ENCODE peak calls at places on chromosome 6, in five cellular contexts. One of them, this sample, is unnamed.
A peak's percentile ranks its signal among the peaks of the same experiment; 100 is the strongest.

GRCh38 chr6:33992191-33992590 is 153.7 kb downstream of the GRM4 start:
- DNase-seq in GM06990: no peak
- DNase-seq in CD4-positive, alpha-beta T cell: no peak
- DNase-seq in endothelial cell of umbilical vein: no peak
- DNase-seq in amygdala: no peak
- DNase-seq in this sample: no peak

GRCh38 chr6:17088091-17088611 is 13.7 kb upstream of the STMND1 start:
- DNase-seq in endothelial cell of umbilical vein: no peak
- DNase-seq in CD4-positive, alpha-beta T cell: no peak
- DNase-seq in GM06990: no peak
- DNase-seq in amygdala: no peak
- DNase-seq in this sample: no peak

GRCh38 chr6:34663887-34664269 is 32.7 kb downstream of the ILRUN start:
- DNase-seq in CD4-positive, alpha-beta T cell: no peak
- DNase-seq in endothelial cell of umbilical vein: no peak
- DNase-seq in GM06990: no peak
- DNase-seq in amygdala: no peak
- DNase-seq in this sample: no peak

GRCh38 chr6:33692078-33692759 is 19.3 kb downstream of the UQCC2 start:
- DNase-seq in amygdala: no peak
- DNase-seq in CD4-positive, alpha-beta T cell: no peak
- DNase-seq in endothelial cell of umbilical vein: no peak
- DNase-seq in GM06990: no peak
- DNase-seq in this sample: no peak

GRCh38 chr6:17705778-17706579 is 746 bp downstream of the NUP153 start:
- DNase-seq in amygdala: peak; percentile 10
- DNase-seq in GM06990: peak; percentile 91
- DNase-seq in endothelial cell of umbilical vein: peak; percentile 70
- DNase-seq in CD4-positive, alpha-beta T cell: peak; percentile 79
- DNase-seq in this sample: peak; percentile 70

GRCh38 chr6:108497883-108498282 is 62.8 kb upstream of the FOXO3 start:
- DNase-seq in endothelial cell of umbilical vein: peak; percentile 59
- DNase-seq in GM06990: peak; percentile 13
- DNase-seq in amygdala: peak; percentile 1
- DNase-seq in CD4-positive, alpha-beta T cell: no peak
- DNase-seq in this sample: no peak

GRCh38 chr6:81753709-81754678 is 1.5 kb upstream of the TENT5A start:
- DNase-seq in CD4-positive, alpha-beta T cell: peak; percentile 80
- DNase-seq in amygdala: peak; percentile 84
- DNase-seq in endothelial cell of umbilical vein: peak; percentile 44
- DNase-seq in GM06990: peak; percentile 68
- DNase-seq in this sample: peak; percentile 71

GRCh38 chr6:111997078-111997862 is 56.6 kb upstream of the CCN6 start:
- DNase-seq in endothelial cell of umbilical vein: peak; percentile 74
- DNase-seq in GM06990: peak; percentile 41
- DNase-seq in CD4-positive, alpha-beta T cell: peak; percentile 76
- DNase-seq in amygdala: peak; percentile 79
- DNase-seq in this sample: peak; percentile 64

GRCh38 chr6:27375613-27376079 is 12.9 kb upstream of the ZNF391 start:
- DNase-seq in amygdala: no peak
- DNase-seq in endothelial cell of umbilical vein: no peak
- DNase-seq in CD4-positive, alpha-beta T cell: no peak
- DNase-seq in GM06990: no peak
- DNase-seq in this sample: no peak

This sample was measured in activated T-helper 1 cell treated with Interleukin-2 at 50 U/mL for 16 hours.